ENCODE peak calls at places on chromosomes 13 and 19, in nine cellular contexts. One of them, this sample, is unnamed.

GRCh38 chr13:28128030-28128429 is 10.3 kb upstream of the PAN3 start:
- DNase-seq in AG04450: no peak
- DNase-seq in left ventricle myocardium inferior: no peak
- DNase-seq in choroid plexus epithelial cell: no peak
- DNase-seq in foreskin fibroblast: no peak
- DNase-seq in Caco-2: no peak
- DNase-seq in kidney epithelial cell: no peak
- DNase-seq in astrocyte of the spinal cord: no peak
- DNase-seq in tibial artery: no peak
- DNase-seq in this sample: no peak

GRCh38 chr19:12648088-12648487 is 18.5 kb downstream of the MAN2B1 start:
- DNase-seq in AG04450: no peak
- DNase-seq in left ventricle myocardium inferior: no peak
- DNase-seq in choroid plexus epithelial cell: no peak
- DNase-seq in foreskin fibroblast: no peak
- DNase-seq in Caco-2: no peak
- DNase-seq in kidney epithelial cell: no peak
- DNase-seq in astrocyte of the spinal cord: no peak
- DNase-seq in tibial artery: no peak
- DNase-seq in this sample: no peak

GRCh38 chr19:45809643-45810159 is 5.4 kb downstream of the RSPH6A start:
- DNase-seq in AG04450: peak; percentile 52
- DNase-seq in left ventricle myocardium inferior: no peak
- DNase-seq in choroid plexus epithelial cell: peak; percentile 85
- DNase-seq in foreskin fibroblast: peak; percentile 53
- DNase-seq in Caco-2: no peak
- DNase-seq in kidney epithelial cell: peak; percentile 70
- DNase-seq in astrocyte of the spinal cord: peak; percentile 83
- DNase-seq in tibial artery: no peak
- DNase-seq in this sample: peak; percentile 60

GRCh38 chr13:46181799-46182490 is at the start of gene LCP1:
- DNase-seq in AG04450: no peak
- DNase-seq in left ventricle myocardium inferior: no peak
- DNase-seq in choroid plexus epithelial cell: no peak
- DNase-seq in foreskin fibroblast: no peak
- DNase-seq in Caco-2: peak; percentile 30
- DNase-seq in kidney epithelial cell: no peak
- DNase-seq in astrocyte of the spinal cord: no peak
- DNase-seq in tibial artery: no peak
- DNase-seq in this sample: no peak

GRCh38 chr13:35914662-35915061 is 216.5 kb downstream of the DCLK1 start:
- DNase-seq in AG04450: no peak
- DNase-seq in left ventricle myocardium inferior: no peak
- DNase-seq in choroid plexus epithelial cell: no peak
- DNase-seq in foreskin fibroblast: no peak
- DNase-seq in Caco-2: no peak
- DNase-seq in kidney epithelial cell: no peak
- DNase-seq in astrocyte of the spinal cord: no peak
- DNase-seq in tibial artery: no peak
- DNase-seq in this sample: no peak

GRCh38 chr19:57664269-57665127 is 4.2 kb upstream of the ZSCAN4 start:
- DNase-seq in AG04450: no peak
- DNase-seq in left ventricle myocardium inferior: peak; percentile 66
- DNase-seq in choroid plexus epithelial cell: peak; percentile 54
- DNase-seq in foreskin fibroblast: peak; percentile 39
- DNase-seq in Caco-2: peak; percentile 65
- DNase-seq in kidney epithelial cell: no peak
- DNase-seq in astrocyte of the spinal cord: peak; percentile 61
- DNase-seq in tibial artery: no peak
- DNase-seq in this sample: peak; percentile 35

GRCh38 chr13:30722361-30722760 is 13.0 kb upstream of the ALOX5AP start:
- DNase-seq in AG04450: no peak
- DNase-seq in left ventricle myocardium inferior: no peak
- DNase-seq in choroid plexus epithelial cell: no peak
- DNase-seq in foreskin fibroblast: no peak
- DNase-seq in Caco-2: no peak
- DNase-seq in kidney epithelial cell: no peak
- DNase-seq in astrocyte of the spinal cord: no peak
- DNase-seq in tibial artery: no peak
- DNase-seq in this sample: no peak

GRCh38 chr19:46374526-46375475 is 27.9 kb downstream of the PPP5C start:
- DNase-seq in AG04450: no peak
- DNase-seq in left ventricle myocardium inferior: no peak
- DNase-seq in choroid plexus epithelial cell: no peak
- DNase-seq in foreskin fibroblast: no peak
- DNase-seq in Caco-2: no peak
- DNase-seq in kidney epithelial cell: no peak
- DNase-seq in astrocyte of the spinal cord: no peak
- DNase-seq in tibial artery: no peak
- DNase-seq in this sample: no peak

GRCh38 chr19:4988770-4989251 is 19.9 kb downstream of the KDM4B start:
- DNase-seq in AG04450: peak; percentile 32
- DNase-seq in left ventricle myocardium inferior: peak; percentile 54
- DNase-seq in choroid plexus epithelial cell: peak; percentile 47
- DNase-seq in foreskin fibroblast: peak; percentile 80
- DNase-seq in Caco-2: no peak
- DNase-seq in kidney epithelial cell: peak; percentile 67
- DNase-seq in astrocyte of the spinal cord: peak; percentile 83
- DNase-seq in tibial artery: no peak
- DNase-seq in this sample: peak; percentile 18

GRCh38 chr13:30869491-30869890 is 36.6 kb upstream of the MEDAG start:
- DNase-seq in AG04450: no peak
- DNase-seq in left ventricle myocardium inferior: peak; percentile 43
- DNase-seq in choroid plexus epithelial cell: peak; percentile 73
- DNase-seq in foreskin fibroblast: no peak
- DNase-seq in Caco-2: no peak
- DNase-seq in kidney epithelial cell: no peak
- DNase-seq in astrocyte of the spinal cord: peak; percentile 43
- DNase-seq in tibial artery: no peak
- DNase-seq in this sample: no peak

GRCh38 chr13:101640797-101641400 is 188.4 kb downstream of the ITGBL1 start:
- DNase-seq in AG04450: peak; percentile 18
- DNase-seq in left ventricle myocardium inferior: no peak
- DNase-seq in choroid plexus epithelial cell: peak; percentile 87
- DNase-seq in foreskin fibroblast: peak; percentile 69
- DNase-seq in Caco-2: no peak
- DNase-seq in kidney epithelial cell: peak; percentile 59
- DNase-seq in astrocyte of the spinal cord: peak; percentile 76
- DNase-seq in tibial artery: no peak
- DNase-seq in this sample: peak; percentile 81

DNA sequence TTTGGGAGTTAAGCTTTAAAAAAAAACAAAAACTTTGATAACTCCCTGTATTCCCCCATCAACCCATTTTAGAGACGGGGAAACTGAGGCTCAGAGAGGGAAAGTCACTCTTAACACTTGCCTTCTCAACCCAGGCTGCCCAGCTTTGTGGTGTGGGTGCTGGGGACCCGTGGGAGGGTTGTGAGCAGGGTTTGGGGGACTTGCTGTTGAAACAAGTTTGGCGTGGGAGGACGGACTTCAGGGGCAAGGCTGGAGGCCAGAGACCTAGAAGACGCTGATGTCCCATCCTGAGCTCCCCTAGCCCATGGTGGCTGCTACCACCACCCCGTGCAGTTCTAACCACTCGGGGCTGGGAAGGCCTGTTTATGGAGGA is 747 bp upstream of the CACTIN start:
- DNase-seq in AG04450: no peak
- DNase-seq in left ventricle myocardium inferior: no peak
- DNase-seq in choroid plexus epithelial cell: no peak
- DNase-seq in foreskin fibroblast: no peak
- DNase-seq in Caco-2: no peak
- DNase-seq in kidney epithelial cell: no peak
- DNase-seq in astrocyte of the spinal cord: no peak
- DNase-seq in tibial artery: no peak
- DNase-seq in this sample: no peak
- H3K4me3 ChIP-seq in AG04450: peak overlapping the region; percentile 27
- H3K4me3 ChIP-seq in left ventricle myocardium inferior: peak overlapping the region; percentile 95
- H3K4me3 ChIP-seq in choroid plexus epithelial cell: peak overlapping the region; percentile 37
- H3K4me3 ChIP-seq in foreskin fibroblast: no peak overlapping the region
- H3K4me3 ChIP-seq in Caco-2: no peak overlapping the region
- H3K4me3 ChIP-seq in kidney epithelial cell: no peak overlapping the region
- H3K4me3 ChIP-seq in astrocyte of the spinal cord: no peak overlapping the region
- H3K4me3 ChIP-seq in tibial artery: peak overlapping the region; percentile 72
- H3K4me3 ChIP-seq in this sample: no peak overlapping the region

GRCh38 chr13:99454518-99455183 is 46.6 kb upstream of the TM9SF2 start:
- DNase-seq in AG04450: no peak
- DNase-seq in left ventricle myocardium inferior: no peak
- DNase-seq in choroid plexus epithelial cell: no peak
- DNase-seq in foreskin fibroblast: no peak
- DNase-seq in Caco-2: no peak
- DNase-seq in kidney epithelial cell: no peak
- DNase-seq in astrocyte of the spinal cord: no peak
- DNase-seq in tibial artery: no peak
- DNase-seq in this sample: no peak

GRCh38 chr13:99446242-99446641 is 55.0 kb upstream of the TM9SF2 start:
- DNase-seq in AG04450: no peak
- DNase-seq in left ventricle myocardium inferior: no peak
- DNase-seq in choroid plexus epithelial cell: no peak
- DNase-seq in foreskin fibroblast: no peak
- DNase-seq in Caco-2: peak; percentile 57
- DNase-seq in kidney epithelial cell: no peak
- DNase-seq in astrocyte of the spinal cord: no peak
- DNase-seq in tibial artery: no peak
- DNase-seq in this sample: no peak

GRCh38 chr13:99448586-99448985 is 52.7 kb upstream of the TM9SF2 start:
- DNase-seq in AG04450: no peak
- DNase-seq in left ventricle myocardium inferior: no peak
- DNase-seq in choroid plexus epithelial cell: no peak
- DNase-seq in foreskin fibroblast: no peak
- DNase-seq in Caco-2: no peak
- DNase-seq in kidney epithelial cell: no peak
- DNase-seq in astrocyte of the spinal cord: no peak
- DNase-seq in tibial artery: no peak
- DNase-seq in this sample: no peak

DNA sequence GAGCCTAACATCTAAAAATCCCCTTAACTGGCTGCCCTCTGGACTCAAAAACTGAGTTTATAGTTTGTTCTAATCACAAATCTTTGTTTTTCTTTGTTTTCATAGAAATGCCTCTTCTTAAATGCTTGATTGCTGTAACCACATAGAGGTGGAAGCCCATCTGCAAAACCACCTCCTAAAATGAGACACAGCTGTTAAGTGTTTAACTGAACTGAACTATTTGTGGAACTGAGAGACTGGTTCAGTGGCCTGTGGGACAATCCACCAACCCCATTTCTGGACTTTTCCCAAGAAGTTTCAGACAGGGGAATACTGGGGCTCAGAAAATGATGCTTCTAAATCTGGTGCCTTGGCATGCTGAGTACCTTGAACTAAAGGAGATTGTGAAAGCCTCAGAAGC is 50.9 kb upstream of the TM9SF2 start:
- DNase-seq in AG04450: no peak
- DNase-seq in left ventricle myocardium inferior: no peak
- DNase-seq in choroid plexus epithelial cell: no peak
- DNase-seq in foreskin fibroblast: no peak
- DNase-seq in Caco-2: no peak
- DNase-seq in kidney epithelial cell: no peak
- DNase-seq in astrocyte of the spinal cord: no peak
- DNase-seq in tibial artery: no peak
- DNase-seq in this sample: no peak
- TF ChIP-seq CTCF in AG04450: no peak
- TF ChIP-seq CTCF in left ventricle myocardium inferior: no peak
- TF ChIP-seq CTCF in choroid plexus epithelial cell: no peak
- TF ChIP-seq CTCF in foreskin fibroblast: no peak
- TF ChIP-seq CTCF in Caco-2: no peak
- TF ChIP-seq CTCF in kidney epithelial cell: no peak
- TF ChIP-seq CTCF in astrocyte of the spinal cord: no peak
- TF ChIP-seq CTCF in tibial artery: no peak
- TF ChIP-seq CTCF in this sample: no peak

GRCh38 chr19:3608750-3609322 is 2.2 kb upstream of the TBXA2R start:
- DNase-seq in AG04450: no peak
- DNase-seq in left ventricle myocardium inferior: peak; percentile 58
- DNase-seq in choroid plexus epithelial cell: peak; percentile 76
- DNase-seq in foreskin fibroblast: no peak
- DNase-seq in Caco-2: no peak
- DNase-seq in kidney epithelial cell: no peak
- DNase-seq in astrocyte of the spinal cord: peak; percentile 63
- DNase-seq in tibial artery: no peak
- DNase-seq in this sample: no peak

GRCh38 chr19:3609779-3610719 is 3.4 kb upstream of the TBXA2R start:
- DNase-seq in AG04450: no peak
- DNase-seq in left ventricle myocardium inferior: no peak
- DNase-seq in choroid plexus epithelial cell: peak; percentile 49
- DNase-seq in foreskin fibroblast: no peak
- DNase-seq in Caco-2: no peak
- DNase-seq in kidney epithelial cell: no peak
- DNase-seq in astrocyte of the spinal cord: no peak
- DNase-seq in tibial artery: no peak
- DNase-seq in this sample: no peak

GRCh38 chr19:3607398-3608078 is 863 bp upstream of the TBXA2R start:
- DNase-seq in AG04450: no peak
- DNase-seq in left ventricle myocardium inferior: peak; percentile 72
- DNase-seq in choroid plexus epithelial cell: no peak
- DNase-seq in foreskin fibroblast: no peak
- DNase-seq in Caco-2: no peak
- DNase-seq in kidney epithelial cell: no peak
- DNase-seq in astrocyte of the spinal cord: peak; percentile 44
- DNase-seq in tibial artery: no peak
- DNase-seq in this sample: no peak

GRCh38 chr19:3606690-3607289 is at the start of gene TBXA2R:
- DNase-seq in AG04450: no peak
- DNase-seq in left ventricle myocardium inferior: peak; percentile 81
- DNase-seq in choroid plexus epithelial cell: peak; percentile 58
- DNase-seq in foreskin fibroblast: peak; percentile 50
- DNase-seq in Caco-2: no peak
- DNase-seq in kidney epithelial cell: no peak
- DNase-seq in astrocyte of the spinal cord: peak; percentile 66
- DNase-seq in tibial artery: peak; percentile 88
- DNase-seq in this sample: peak; percentile 44

DNA sequence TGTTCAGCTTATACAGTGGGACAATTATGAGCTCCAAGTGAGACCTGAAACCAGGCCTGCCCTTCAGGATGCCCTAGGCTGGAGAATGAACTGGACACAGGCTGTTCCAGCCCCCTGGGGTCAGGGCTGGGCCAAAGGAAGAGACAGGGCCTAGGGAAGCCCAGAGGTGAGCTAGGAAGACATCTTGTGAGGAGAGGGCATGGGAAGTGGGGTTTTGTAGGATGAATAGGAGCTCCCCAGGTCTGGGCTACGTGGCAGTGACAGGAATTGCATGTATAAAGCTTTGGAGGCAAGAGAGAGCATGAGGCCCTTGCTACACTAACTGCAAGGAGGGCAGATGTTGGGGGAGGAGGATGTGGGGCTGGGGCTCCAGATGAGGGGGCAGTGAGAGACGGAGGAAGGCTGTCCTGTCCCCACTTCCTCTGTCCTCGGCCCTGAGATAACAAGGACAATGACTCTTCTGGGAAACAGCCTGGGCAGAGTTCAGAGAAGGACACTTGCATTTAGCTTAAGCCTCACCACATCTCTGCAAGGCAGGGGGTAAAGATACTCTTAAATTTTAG is 1.5 kb upstream of the TBXA2R start:
- DNase-seq in AG04450: no peak
- DNase-seq in left ventricle myocardium inferior: no peak
- DNase-seq in choroid plexus epithelial cell: no peak
- DNase-seq in foreskin fibroblast: no peak
- DNase-seq in Caco-2: no peak
- DNase-seq in kidney epithelial cell: no peak
- DNase-seq in astrocyte of the spinal cord: no peak
- DNase-seq in tibial artery: no peak
- DNase-seq in this sample: no peak
- H3K4me3 ChIP-seq in AG04450: peak overlapping the region; percentile 72
- H3K4me3 ChIP-seq in left ventricle myocardium inferior: peak overlapping the region; percentile 72
- H3K4me3 ChIP-seq in choroid plexus epithelial cell: peak overlapping the region; percentile 11
- H3K4me3 ChIP-seq in foreskin fibroblast: peak overlapping the region; percentile 63
- H3K4me3 ChIP-seq in Caco-2: no peak overlapping the region
- H3K4me3 ChIP-seq in kidney epithelial cell: no peak overlapping the region
- H3K4me3 ChIP-seq in astrocyte of the spinal cord: no peak overlapping the region
- H3K4me3 ChIP-seq in tibial artery: peak overlapping the region; percentile 88
- H3K4me3 ChIP-seq in this sample: no peak overlapping the region

GRCh38 chr19:33214621-33215020 is 11.0 kb downstream of the SLC7A10 start:
- DNase-seq in AG04450: no peak
- DNase-seq in left ventricle myocardium inferior: no peak
- DNase-seq in choroid plexus epithelial cell: peak; percentile 72
- DNase-seq in foreskin fibroblast: no peak
- DNase-seq in Caco-2: peak; percentile 28
- DNase-seq in kidney epithelial cell: no peak
- DNase-seq in astrocyte of the spinal cord: peak; percentile 20
- DNase-seq in tibial artery: no peak
- DNase-seq in this sample: peak; percentile 19
- TF ChIP-seq CTCF in AG04450: peak; percentile 43
- TF ChIP-seq CTCF in left ventricle myocardium inferior: no peak
- TF ChIP-seq CTCF in choroid plexus epithelial cell: peak; percentile 74
- TF ChIP-seq CTCF in foreskin fibroblast: peak; percentile 41
- TF ChIP-seq CTCF in Caco-2: no peak
- TF ChIP-seq CTCF in kidney epithelial cell: peak; percentile 29
- TF ChIP-seq CTCF in astrocyte of the spinal cord: peak; percentile 49
- TF ChIP-seq CTCF in tibial artery: no peak
- TF ChIP-seq CTCF in this sample: peak; percentile 26